ENCODE peak calls at places on chromosomes 5 and 9, in four cellular contexts. D is lower lobe of right lung, L is left cardiac atrium, O is activated gamma-delta T cell treated with Interleukin-2 at 50 U/mL for 16 hours. F is an unnamed sample.

GRCh38 chr9:131969469-131969989 is 110.1 kb downstream of the MED27 start:
- DNase-seq in D (no peak), L (no peak), O (no peak), F (no peak)

GRCh38 chr9:38142201-38142600 is 73.2 kb upstream of the SHB start:
- DNase-seq in D (no peak), L (no peak), O (no peak), F (no peak)

GRCh38 chr9:137772281-137772873 is 105.2 kb upstream of the CACNA1B start:
- DNase-seq in D (no peak), L (no peak), O (no peak), F (no peak)

GRCh38 chr9:113302792-113303418 is at the start of gene RNF183:
- DNase-seq in D (no peak), L (no peak), O (no peak), F (no peak)

GRCh38 chr9:135840539-135840938 is 66.8 kb downstream of the CAMSAP1 start:
- DNase-seq in D (no peak), L (no peak), O (no peak), F (no peak)

GRCh38 chr5:81751836-81752643 is 1.1 kb upstream of the SSBP2 start:
- DNase-seq in D (peak), L (no peak), O (peak), F (peak)

GRCh38 chr5:92909545-92909962 is 671.5 kb downstream of the NR2F1-AS1 start:
- DNase-seq in D (no peak), L (no peak), O (no peak), F (no peak)

GRCh38 chr9:109801484-109801883 is 21.5 kb downstream of the PALM2AKAP2 start:
- DNase-seq in D (no peak), L (no peak), O (no peak), F (peak)

GRCh38 chr9:92332577-92333287 is 7.0 kb downstream of the CENPP start:
- DNase-seq in D (no peak), L (no peak), O (no peak), F (peak)

GRCh38 chr5:124806026-124806856 is 59.8 kb upstream of the ZNF608 start:
- DNase-seq in D (peak), L (peak), O (no peak), F (peak)

GRCh38 chr9:133043449-133044035 is 12.7 kb downstream of the GTF3C5 start:
- DNase-seq in D (no peak), L (no peak), O (no peak), F (no peak)

GRCh38 chr9:121292801-121293241 is 24.9 kb downstream of the GSN start:
- DNase-seq in D (no peak), L (no peak), O (no peak), F (no peak)

GRCh38 chr5:74275204-74275992 is 365.1 kb downstream of the ENC1 start:
- DNase-seq in D (no peak), L (no peak), O (no peak), F (no peak)

GRCh38 chr5:150000990-150001659 is 586 bp downstream of the HMGXB3 start:
- DNase-seq in D (peak), L (peak), O (peak), F (peak)

GRCh38 chr5:73612799-73613198 is 13.2 kb upstream of the ARHGEF28 start:
- DNase-seq in D (no peak), L (no peak), O (no peak), F (no peak)

GRCh38 chr5:2112128-2112808 is 229.5 kb upstream of the IRX4 start:
- DNase-seq in D (no peak), L (no peak), O (no peak), F (no peak)

GRCh38 chr9:94783121-94783664 is 56.7 kb downstream of the AOPEP start:
- DNase-seq in D (peak), L (peak), O (peak), F (peak)

GRCh38 chr5:27639005-27639612 is 600.7 kb upstream of the CDH9 start:
- DNase-seq in D (no peak), L (no peak), O (no peak), F (no peak)

GRCh38 chr9:107569171-107569570 is 79.6 kb upstream of the KLF4 start:
- DNase-seq in D (no peak), L (no peak), O (no peak), F (no peak)

GRCh38 chr9:32431196-32431595 is 46.8 kb downstream of the ACO1 start:
- DNase-seq in D (no peak), L (no peak), O (no peak), F (no peak)

GRCh38 chr5:90353254-90353653 is 56.3 kb downstream of the CETN3 start:
- DNase-seq in D (no peak), L (no peak), O (no peak), F (no peak)

GRCh38 chr9:116550728-116551436 is 136.2 kb upstream of the TRIM32 start:
- DNase-seq in D (no peak), L (no peak), O (no peak), F (no peak)

GRCh38 chr5:177370488-177371119 is 12.9 kb downstream of the RGS14 start:
- DNase-seq in D (peak), L (peak), O (no peak), F (peak)

GRCh38 chr9:89247431-89248370 is 63.3 kb upstream of the CKS2 start:
- DNase-seq in D (no peak), L (no peak), O (no peak), F (no peak)

GRCh38 chr5:139734517-139734916 is 61.1 kb upstream of the PSD2 start:
- DNase-seq in D (no peak), L (no peak), O (no peak), F (no peak)

GRCh38 chr9:37676411-37676830 is 25.7 kb downstream of the FRMPD1 start:
- DNase-seq in D (no peak), L (no peak), O (no peak), F (no peak)

GRCh38 chr5:72937517-72938061 is 18.3 kb upstream of the FCHO2 start:
- DNase-seq in D (no peak), L (no peak), O (no peak), F (no peak)

GRCh38 chr9:124270504-124271335 is 13.0 kb downstream of the NEK6 start:
- DNase-seq in D (peak), L (peak), O (no peak), F (no peak)

GRCh38 chr9:96425500-96426169 is 7.5 kb upstream of the ZNF367 start:
- DNase-seq in D (no peak), L (no peak), O (no peak), F (no peak)

GRCh38 chr5:138243794-138244193 is 30.6 kb downstream of the GFRA3 start:
- DNase-seq in D (no peak), L (no peak), O (no peak), F (no peak)

GRCh38 chr5:10801931-10802674 is 41.1 kb upstream of the DAP start:
- DNase-seq in D (no peak), L (no peak), O (no peak), F (no peak)

GRCh38 chr9:106438928-106439327 is 424.0 kb upstream of the ZNF462 start:
- DNase-seq in D (no peak), L (no peak), O (no peak), F (no peak)

GRCh38 chr5:38462972-38463633 is 93.3 kb downstream of the LIFR start:
- DNase-seq in D (no peak), L (no peak), O (no peak), F (no peak)

GRCh38 chr9:35489313-35490154 is at the start of gene RUSC2:
- DNase-seq in D (peak), L (peak), O (peak), F (peak)